ENCODE peak calls at places on chromosomes 5 and 9, in six cellular contexts. One of them, this sample, is unnamed.

GRCh38 chr9:108104991-108105390 is 615.4 kb upstream of the KLF4 start:
- DNase-seq in activated CD8-positive, alpha-beta T cell treated with anti-CD3 and anti-CD28 coated beads for 36 hours: no peak
- DNase-seq in T1000: no peak
- DNase-seq in GM20000: no peak
- DNase-seq in NCI-H446 treated with DMSO at 0.1 percent for 48 hours: no peak
- DNase-seq in T-helper 2 cell: no peak
- DNase-seq in this sample: no peak

GRCh38 chr5:120449501-120449900 is 14.6 kb upstream of the PRR16 start:
- DNase-seq in activated CD8-positive, alpha-beta T cell treated with anti-CD3 and anti-CD28 coated beads for 36 hours: no peak
- DNase-seq in T1000: no peak
- DNase-seq in GM20000: no peak
- DNase-seq in NCI-H446 treated with DMSO at 0.1 percent for 48 hours: no peak
- DNase-seq in T-helper 2 cell: no peak
- DNase-seq in this sample: no peak

GRCh38 chr5:111427762-111428161 is 84.6 kb downstream of the STARD4 start:
- DNase-seq in activated CD8-positive, alpha-beta T cell treated with anti-CD3 and anti-CD28 coated beads for 36 hours: no peak
- DNase-seq in T1000: no peak
- DNase-seq in GM20000: no peak
- DNase-seq in NCI-H446 treated with DMSO at 0.1 percent for 48 hours: no peak
- DNase-seq in T-helper 2 cell: no peak
- DNase-seq in this sample: no peak

GRCh38 chr9:69931340-69931739 is 110.7 kb downstream of the CFAP95 start:
- DNase-seq in activated CD8-positive, alpha-beta T cell treated with anti-CD3 and anti-CD28 coated beads for 36 hours: no peak
- DNase-seq in T1000: no peak
- DNase-seq in GM20000: no peak
- DNase-seq in NCI-H446 treated with DMSO at 0.1 percent for 48 hours: no peak
- DNase-seq in T-helper 2 cell: no peak
- DNase-seq in this sample: no peak

GRCh38 chr5:173327948-173328895 is at the start of gene STC2:
- DNase-seq in activated CD8-positive, alpha-beta T cell treated with anti-CD3 and anti-CD28 coated beads for 36 hours: peak; percentile 89
- DNase-seq in T1000: peak; percentile 87
- DNase-seq in GM20000: peak; percentile 94
- DNase-seq in NCI-H446 treated with DMSO at 0.1 percent for 48 hours: no peak
- DNase-seq in T-helper 2 cell: no peak
- DNase-seq in this sample: no peak

GRCh38 chr5:51433052-51433710 is 49.9 kb downstream of the ISL1 start:
- DNase-seq in activated CD8-positive, alpha-beta T cell treated with anti-CD3 and anti-CD28 coated beads for 36 hours: no peak
- DNase-seq in T1000: no peak
- DNase-seq in GM20000: no peak
- DNase-seq in NCI-H446 treated with DMSO at 0.1 percent for 48 hours: no peak
- DNase-seq in T-helper 2 cell: no peak
- DNase-seq in this sample: no peak

GRCh38 chr5:107560377-107560776 is 110.4 kb downstream of the EFNA5 start:
- DNase-seq in activated CD8-positive, alpha-beta T cell treated with anti-CD3 and anti-CD28 coated beads for 36 hours: no peak
- DNase-seq in T1000: no peak
- DNase-seq in GM20000: no peak
- DNase-seq in NCI-H446 treated with DMSO at 0.1 percent for 48 hours: no peak
- DNase-seq in T-helper 2 cell: no peak
- DNase-seq in this sample: no peak

GRCh38 chr9:4137234-4137633 is 162.6 kb downstream of the GLIS3 start:
- DNase-seq in activated CD8-positive, alpha-beta T cell treated with anti-CD3 and anti-CD28 coated beads for 36 hours: no peak
- DNase-seq in T1000: peak; percentile 40
- DNase-seq in GM20000: no peak
- DNase-seq in NCI-H446 treated with DMSO at 0.1 percent for 48 hours: no peak
- DNase-seq in T-helper 2 cell: no peak
- DNase-seq in this sample: no peak

GRCh38 chr5:135391123-135391868 is 7.7 kb downstream of the MACROH2A1 start:
- DNase-seq in activated CD8-positive, alpha-beta T cell treated with anti-CD3 and anti-CD28 coated beads for 36 hours: no peak
- DNase-seq in T1000: no peak
- DNase-seq in GM20000: no peak
- DNase-seq in NCI-H446 treated with DMSO at 0.1 percent for 48 hours: no peak
- DNase-seq in T-helper 2 cell: no peak
- DNase-seq in this sample: no peak

GRCh38 chr5:141783599-141784296 is 94.5 kb downstream of the PCDH1 start:
- DNase-seq in activated CD8-positive, alpha-beta T cell treated with anti-CD3 and anti-CD28 coated beads for 36 hours: no peak
- DNase-seq in T1000: no peak
- DNase-seq in GM20000: no peak
- DNase-seq in NCI-H446 treated with DMSO at 0.1 percent for 48 hours: no peak
- DNase-seq in T-helper 2 cell: no peak
- DNase-seq in this sample: no peak

GRCh38 chr5:36982146-36982545 is 105.6 kb downstream of the NIPBL start:
- DNase-seq in activated CD8-positive, alpha-beta T cell treated with anti-CD3 and anti-CD28 coated beads for 36 hours: no peak
- DNase-seq in T1000: no peak
- DNase-seq in GM20000: no peak
- DNase-seq in NCI-H446 treated with DMSO at 0.1 percent for 48 hours: no peak
- DNase-seq in T-helper 2 cell: no peak
- DNase-seq in this sample: no peak

GRCh38 chr5:77486344-77486962 is 5.7 kb downstream of the WDR41 start:
- DNase-seq in activated CD8-positive, alpha-beta T cell treated with anti-CD3 and anti-CD28 coated beads for 36 hours: no peak
- DNase-seq in T1000: no peak
- DNase-seq in GM20000: no peak
- DNase-seq in NCI-H446 treated with DMSO at 0.1 percent for 48 hours: peak; percentile 27
- DNase-seq in T-helper 2 cell: no peak
- DNase-seq in this sample: no peak

GRCh38 chr5:132473608-132474007 is 17.0 kb downstream of the IRF1 start:
- DNase-seq in activated CD8-positive, alpha-beta T cell treated with anti-CD3 and anti-CD28 coated beads for 36 hours: peak; percentile 7
- DNase-seq in T1000: no peak
- DNase-seq in GM20000: no peak
- DNase-seq in NCI-H446 treated with DMSO at 0.1 percent for 48 hours: no peak
- DNase-seq in T-helper 2 cell: no peak
- DNase-seq in this sample: no peak

GRCh38 chr9:122402403-122403268 is 31.8 kb downstream of the PTGS1 start:
- DNase-seq in activated CD8-positive, alpha-beta T cell treated with anti-CD3 and anti-CD28 coated beads for 36 hours: peak; percentile 84
- DNase-seq in T1000: peak; percentile 70
- DNase-seq in GM20000: peak; percentile 34
- DNase-seq in NCI-H446 treated with DMSO at 0.1 percent for 48 hours: no peak
- DNase-seq in T-helper 2 cell: no peak
- DNase-seq in this sample: no peak

This sample was measured in OCI-LY7.